ENCODE peak calls at places on chromosome 4, in seven cellular contexts. S is heart left ventricle, P is tibial nerve, J is lung, K is MCF 10A, B is astrocyte of the cerebellum, U is stomach. N is an unnamed sample.

GRCh38 chr4:868421-868820 is 42.5 kb upstream of the CPLX1 start:
- DNase-seq in S (no peak), P (no peak), J (no peak), K (no peak), B (no peak), U (no peak), N (no peak)

GRCh38 chr4:101682946-101683345 is 107.6 kb upstream of the BANK1 start:
- DNase-seq in S (no peak), P (no peak), J (no peak), K (no peak), B (no peak), U (no peak), N (no peak)

GRCh38 chr4:104491826-104492771 is 2.6 kb downstream of the CXXC4 start:
- DNase-seq in S (no peak), P (no peak), J (no peak), K (peak; percentile 33), B (no peak), U (no peak), N (peak; percentile 30)

GRCh38 chr4:1216869-1217294 is 32.0 kb downstream of the CTBP1 start:
- DNase-seq in S (no peak), P (no peak), J (no peak), K (no peak), B (no peak), U (peak; percentile 48), N (no peak)

GRCh38 chr4:125359960-125360628 is 45.3 kb downstream of the FAT4 start:
- DNase-seq in S (no peak), P (no peak), J (no peak), K (no peak), B (no peak), U (no peak), N (no peak)

GRCh38 chr4:83054928-83055327 is 19.9 kb downstream of the COPS4 start:
- DNase-seq in S (no peak), P (no peak), J (no peak), K (peak; percentile 45), B (peak; percentile 9), U (no peak), N (no peak)

GRCh38 chr4:86816463-86817107 is 32.6 kb downstream of the SLC10A6 start:
- DNase-seq in S (peak; percentile 33), P (peak; percentile 52), J (no peak), K (no peak), B (no peak), U (no peak), N (no peak)

GRCh38 chr4:1683903-1684755 is at the start of gene FAM53A:
- DNase-seq in S (peak; percentile 91), P (peak; percentile 92), J (peak; percentile 92), K (peak; percentile 88), B (peak; percentile 39), U (peak; percentile 97), N (peak; percentile 91)

GRCh38 chr4:168440442-168441264 is 39.6 kb downstream of the DDX60L start:
- DNase-seq in S (no peak), P (no peak), J (no peak), K (peak; percentile 25), B (peak; percentile 27), U (no peak), N (no peak)

GRCh38 chr4:12409507-12410190 is 981.0 kb upstream of the HS3ST1 start:
- DNase-seq in S (no peak), P (no peak), J (no peak), K (peak; percentile 79), B (no peak), U (no peak), N (no peak)

GRCh38 chr4:41611881-41612871 is 74.2 kb downstream of the LIMCH1 start:
- DNase-seq in S (peak; percentile 73), P (peak; percentile 41), J (peak; percentile 37), K (peak; percentile 47), B (peak; percentile 82), U (peak; percentile 42), N (no peak)

GRCh38 chr4:6779667-6780565 is 2.6 kb upstream of the KIAA0232 start:
- DNase-seq in S (no peak), P (no peak), J (no peak), K (no peak), B (no peak), U (no peak), N (peak; percentile 66)
- TF ChIP-seq CTCF in S (no peak), P (no peak), J (no peak), K (no peak), B (no peak), U (no peak), N (no peak)

GRCh38 chr4:52643846-52644245 is 15.3 kb downstream of the USP46 start:
- DNase-seq in S (peak; percentile 91), P (peak; percentile 26), J (peak; percentile 71), K (peak; percentile 75), B (peak; percentile 38), U (peak; percentile 72), N (no peak)
- TF ChIP-seq CTCF in S (no peak), P (no peak), J (no peak), K (no peak), B (no peak), U (no peak), N (no peak)

GRCh38 chr4:123244233-123244632 is 152.4 kb upstream of the SPRY1 start:
- DNase-seq in S (peak; percentile 78), P (peak; percentile 32), J (no peak), K (peak; percentile 28), B (no peak), U (peak; percentile 30), N (no peak)
- TF ChIP-seq CTCF in S (peak; percentile 31), P (peak; percentile 22), J (no peak), K (no peak), B (no peak), U (no peak), N (no peak)

GRCh38 chr4:135732448-135732847 is 1530.9 kb upstream of the PABPC4L start:
- DNase-seq in S (no peak), P (no peak), J (no peak), K (peak; percentile 5), B (no peak), U (no peak), N (no peak)
- TF ChIP-seq CTCF in S (no peak), P (no peak), J (no peak), K (no peak), B (no peak), U (no peak), N (no peak)